ENCODE peak calls at places on chromosomes 12 and 14, in eight cellular contexts. P is esophagus squamous epithelium; X is transverse colon; B is T-helper 1 cell; Z is SK-N-DZ; W is NCI-H510A treated with DMSO at 0.1 percent for 48 hours; R is activated CD4-positive, alpha-beta T cell treated with anti-CD3 and anti-CD28 coated beads, Interleukin-2, amount 10 ng/mL, durations not matched to agents 24 days and 14 days; Y is heart left ventricle. C is an unnamed sample.

GRCh38 chr12:52741378-52742195 is 35.6 kb downstream of the KRT76 start:
- DNase-seq in P (no peak), W (no peak), Y (peak), X (peak), B (peak), R (peak), Z (no peak), C (no peak)

GRCh38 chr12:27164330-27165045 is 79.6 kb upstream of the STK38L start:
- DNase-seq in W (no peak), R (no peak), X (no peak), Z (no peak), Y (no peak), P (no peak), B (no peak), C (no peak)

GRCh38 chr14:71247106-71247505 is 339.8 kb downstream of the PCNX1 start:
- DNase-seq in X (no peak), W (no peak), R (no peak), B (no peak), Z (no peak), Y (no peak), P (no peak), C (no peak)

GRCh38 chr12:113462117-113462774 is 9.4 kb downstream of the LHX5 start:
- DNase-seq in P (no peak), Z (peak), W (peak), B (peak), R (peak), Y (peak), X (peak), C (peak)

GRCh38 chr14:90198541-90198940 is 57.8 kb upstream of the PSMC1 start:
- DNase-seq in B (no peak), X (no peak), Z (no peak), W (no peak), Y (no peak), R (no peak), P (no peak), C (no peak)

GRCh38 chr12:98635657-98636323 is 8.8 kb downstream of the IKBIP start:
- DNase-seq in R (no peak), W (peak), Y (no peak), P (no peak), Z (no peak), X (no peak), B (no peak), C (no peak)

GRCh38 chr12:20174776-20175175 is 193.6 kb upstream of the PDE3A start:
- DNase-seq in Z (no peak), P (no peak), Y (no peak), R (no peak), W (no peak), B (no peak), X (no peak), C (no peak)

GRCh38 chr12:87667378-87667777 is 361.8 kb downstream of the C12orf50 start:
- DNase-seq in R (no peak), X (no peak), B (no peak), W (peak), Z (peak), P (no peak), Y (no peak), C (no peak)

GRCh38 chr12:124949066-124949465 is 34.6 kb upstream of the UBC start:
- DNase-seq in R (no peak), B (no peak), Z (no peak), X (no peak), Y (peak), P (no peak), W (no peak), C (no peak)

GRCh38 chr12:94172973-94173372 is 24.6 kb downstream of the PLXNC1 start:
- DNase-seq in R (no peak), P (peak), B (no peak), W (no peak), X (peak), Y (no peak), Z (no peak), C (no peak)

GRCh38 chr14:93717222-93717967 is 70.9 kb downstream of the PRIMA1 start:
- DNase-seq in Y (no peak), Z (no peak), P (no peak), R (no peak), X (no peak), B (no peak), W (no peak), C (no peak)

GRCh38 chr12:77796775-77797174 is 33.9 kb upstream of the NAV3 start:
- DNase-seq in B (no peak), R (no peak), Y (no peak), Z (no peak), X (no peak), P (no peak), W (no peak), C (no peak)

GRCh38 chr12:94779520-94779919 is 129.2 kb upstream of the TMCC3 start:
- DNase-seq in Y (no peak), P (no peak), X (no peak), R (no peak), Z (no peak), W (no peak), B (no peak), C (no peak)

GRCh38 chr12:106987846-106988245 is 900 bp upstream of the MTERF2 start:
- DNase-seq in Z (no peak), X (no peak), B (no peak), W (no peak), R (no peak), Y (no peak), P (no peak), C (no peak)

GRCh38 chr14:102696332-102696731 is 80.9 kb upstream of the TRAF3 start:
- DNase-seq in P (no peak), Y (no peak), R (no peak), W (no peak), Z (no peak), X (peak), B (no peak), C (no peak)

GRCh38 chr14:32561520-32561919 is 232.4 kb downstream of the AKAP6 start:
- DNase-seq in Z (peak), B (no peak), X (no peak), P (no peak), Y (no peak), R (no peak), W (no peak), C (no peak)